ENCODE peak calls at places on chromosomes 12 and 14, in eight cellular contexts. H, L, E, I, W, M, C and B are unnamed samples.

GRCh38 chr14:74475678-74476077 is 17.4 kb downstream of the NPC2 start:
- DNase-seq in H (no peak), L (peak), E (no peak), I (no peak), W (no peak), M (no peak), C (peak), B (no peak)

GRCh38 chr12:52086944-52087835 is 7.7 kb downstream of the SMIM41 start:
- DNase-seq in H (no peak), L (no peak), E (no peak), I (no peak), W (no peak), M (no peak), C (no peak), B (no peak)

GRCh38 chr12:6372403-6373003 is 2.9 kb downstream of the SCNN1A start:
- DNase-seq in H (no peak), L (peak), E (no peak), I (no peak), W (no peak), M (no peak), C (peak), B (no peak)

GRCh38 chr12:54981796-54982195 is 2.8 kb downstream of the TESPA1 start:
- DNase-seq in H (no peak), L (no peak), E (no peak), I (no peak), W (no peak), M (no peak), C (no peak), B (no peak)

GRCh38 chr12:112236786-112237185 is 111.4 kb downstream of the TRAFD1 start:
- DNase-seq in H (no peak), L (no peak), E (no peak), I (no peak), W (no peak), M (no peak), C (no peak), B (no peak)

GRCh38 chr12:58066296-58066695 is 124.9 kb downstream of the ATP23 start:
- DNase-seq in H (no peak), L (peak), E (no peak), I (no peak), W (no peak), M (no peak), C (no peak), B (no peak)

GRCh38 chr12:53766881-53767280 is 15.1 kb upstream of the CISTR start:
- DNase-seq in H (no peak), L (no peak), E (no peak), I (no peak), W (no peak), M (no peak), C (peak), B (no peak)

GRCh38 chr12:92055877-92056276 is 89.8 kb downstream of the BTG1 start:
- DNase-seq in H (no peak), L (no peak), E (no peak), I (no peak), W (no peak), M (no peak), C (no peak), B (no peak)

GRCh38 chr14:54597795-54598443 is 31.0 kb downstream of the SAMD4A start:
- DNase-seq in H (no peak), L (peak), E (no peak), I (no peak), W (no peak), M (no peak), C (peak), B (no peak)

GRCh38 chr12:31324845-31325523 is 966 bp downstream of the SINHCAF start:
- DNase-seq in H (no peak), L (peak), E (peak), I (peak), W (peak), M (peak), C (peak), B (no peak)

GRCh38 chr12:9951026-9951652 is 19.0 kb upstream of the CLEC2A start:
- DNase-seq in H (no peak), L (no peak), E (no peak), I (no peak), W (no peak), M (peak), C (no peak), B (no peak)

GRCh38 chr14:54815016-54815415 is 87.6 kb downstream of the GCH1 start:
- DNase-seq in H (no peak), L (peak), E (no peak), I (no peak), W (no peak), M (no peak), C (peak), B (no peak)

GRCh38 chr14:94827711-94828505 is 58.0 kb upstream of the GSC start:
- DNase-seq in H (no peak), L (no peak), E (no peak), I (peak), W (no peak), M (no peak), C (no peak), B (peak)

GRCh38 chr12:32566663-32567634 is 112.2 kb upstream of the DNM1L start:
- DNase-seq in H (no peak), L (no peak), E (no peak), I (no peak), W (no peak), M (no peak), C (peak), B (no peak)

GRCh38 chr12:91355150-91356006 is 172.8 kb upstream of the DCN start:
- DNase-seq in H (peak), L (peak), E (peak), I (peak), W (peak), M (peak), C (peak), B (no peak)

GRCh38 chr12:122067966-122068365 is 10.6 kb upstream of the MLXIP start:
- DNase-seq in H (no peak), L (peak), E (no peak), I (peak), W (no peak), M (peak), C (peak), B (no peak)

GRCh38 chr12:116551619-116551951 is 7.6 kb upstream of the MAP1LC3B2 start:
- DNase-seq in H (no peak), L (no peak), E (no peak), I (no peak), W (no peak), M (no peak), C (no peak), B (no peak)

GRCh38 chr14:22339277-22339676 is 249.7 kb downstream of the DAD1 start:
- DNase-seq in H (no peak), L (peak), E (peak), I (peak), W (peak), M (peak), C (peak), B (no peak)

GRCh38 chr12:64890873-64891468 is 66.5 kb downstream of the TBC1D30 start:
- DNase-seq in H (no peak), L (peak), E (no peak), I (no peak), W (no peak), M (no peak), C (peak), B (no peak)

GRCh38 chr14:64970041-64970440 is 2.1 kb downstream of the RAB15 start:
- DNase-seq in H (no peak), L (no peak), E (no peak), I (no peak), W (no peak), M (no peak), C (no peak), B (no peak)

GRCh38 chr14:53510281-53510912 is 357.3 kb upstream of the DDHD1 start:
- DNase-seq in H (no peak), L (peak), E (no peak), I (no peak), W (no peak), M (no peak), C (no peak), B (no peak)

GRCh38 chr12:93079271-93079670 is 150.2 kb upstream of the EEA1 start:
- DNase-seq in H (no peak), L (no peak), E (no peak), I (no peak), W (no peak), M (no peak), C (no peak), B (no peak)

GRCh38 chr14:61444215-61444768 is 122.9 kb downstream of the PRKCH start:
- DNase-seq in H (no peak), L (no peak), E (no peak), I (no peak), W (no peak), M (peak), C (no peak), B (no peak)

GRCh38 chr12:121227294-121227693 is 17.4 kb downstream of the P2RX4 start:
- DNase-seq in H (no peak), L (no peak), E (no peak), I (no peak), W (no peak), M (peak), C (no peak), B (no peak)

GRCh38 chr12:27864521-27864920 is 84.5 kb upstream of the MANSC4 start:
- DNase-seq in H (no peak), L (no peak), E (no peak), I (no peak), W (no peak), M (no peak), C (peak), B (no peak)

GRCh38 chr12:30878034-30878433 is 48.5 kb upstream of the TSPAN11 start:
- DNase-seq in H (no peak), L (no peak), E (no peak), I (no peak), W (no peak), M (no peak), C (no peak), B (no peak)

GRCh38 chr12:107557026-107557425 is 128.6 kb upstream of the PWP1 start:
- DNase-seq in H (no peak), L (no peak), E (no peak), I (no peak), W (no peak), M (no peak), C (no peak), B (no peak)

GRCh38 chr14:91149462-91149861 is 35.6 kb downstream of the DGLUCY start:
- DNase-seq in H (no peak), L (peak), E (no peak), I (peak), W (no peak), M (no peak), C (peak), B (no peak)

GRCh38 chr12:106673151-106673550 is 90.3 kb downstream of the RFX4 start:
- DNase-seq in H (no peak), L (no peak), E (no peak), I (no peak), W (no peak), M (no peak), C (no peak), B (no peak)

DNA sequence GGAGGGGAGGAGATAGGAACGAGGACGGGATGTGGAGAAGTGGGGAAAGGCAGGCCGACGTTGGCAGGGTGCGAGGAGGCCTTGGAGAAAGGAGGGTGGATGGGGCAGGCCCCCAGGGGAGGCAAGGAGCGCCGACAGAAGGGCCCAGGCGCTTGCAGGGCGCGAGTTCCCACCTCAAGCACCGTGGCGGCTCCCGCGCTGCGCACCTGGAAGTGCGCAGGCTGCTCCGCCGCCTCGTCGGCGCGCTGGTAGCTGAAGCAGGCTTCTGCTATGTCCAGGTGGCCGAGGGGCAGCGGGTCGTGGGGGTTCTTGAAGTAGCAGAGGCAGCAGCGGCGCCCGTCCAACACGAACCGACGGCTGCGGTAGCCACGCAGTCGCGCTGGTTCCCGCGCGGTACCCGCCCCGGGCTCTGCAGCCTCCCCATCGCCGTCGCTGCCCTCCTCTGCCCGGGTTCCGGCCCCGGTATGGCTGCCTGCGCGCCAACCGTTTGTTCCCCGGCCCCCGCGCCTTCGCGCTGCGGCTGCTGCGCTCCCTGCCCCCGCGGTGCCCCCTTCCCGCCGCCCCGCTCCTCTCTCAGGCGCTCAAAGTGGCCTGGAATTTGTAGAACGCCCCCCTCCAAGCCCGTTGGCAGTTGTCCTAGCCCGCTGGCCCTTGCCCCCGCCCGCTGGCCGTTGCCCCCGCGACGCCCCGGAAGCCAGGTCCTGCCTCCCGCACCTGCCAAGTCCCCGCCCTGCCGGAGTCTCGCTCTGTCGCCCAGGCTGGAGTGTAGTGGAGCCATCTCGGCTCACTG is 1.1 kb upstream of the ACTR6 start:
- DNase-seq in H (peak), L (no peak), E (peak), I (peak), W (peak), M (peak), C (no peak), B (no peak)
- TF ChIP-seq CTCF in H (no peak), L (no peak), E (no peak), I (no peak), W (no peak), M (no peak), C (no peak), B (no peak)

GRCh38 chr12:123936956-123937706 is 35.5 kb downstream of the CCDC92 start:
- DNase-seq in H (no peak), L (no peak), E (no peak), I (no peak), W (no peak), M (no peak), C (no peak), B (no peak)

GRCh38 chr12:123937707-123938600 is 34.7 kb downstream of the CCDC92 start:
- DNase-seq in H (no peak), L (no peak), E (no peak), I (no peak), W (no peak), M (peak), C (peak), B (no peak)

GRCh38 chr12:123940627-123940966 is 32.0 kb downstream of the CCDC92 start:
- DNase-seq in H (no peak), L (no peak), E (no peak), I (no peak), W (no peak), M (no peak), C (no peak), B (no peak)

GRCh38 chr12:123939716-123940626 is 32.7 kb downstream of the CCDC92 start:
- DNase-seq in H (no peak), L (no peak), E (no peak), I (no peak), W (no peak), M (no peak), C (no peak), B (no peak)

GRCh38 chr12:123938679-123939480 is 33.8 kb downstream of the CCDC92 start:
- DNase-seq in H (peak), L (peak), E (no peak), I (no peak), W (no peak), M (no peak), C (no peak), B (no peak)
- TF ChIP-seq CTCF in H (peak), L (peak), E (no peak), I (no peak), W (no peak), M (peak), C (peak), B (peak)

DNA sequence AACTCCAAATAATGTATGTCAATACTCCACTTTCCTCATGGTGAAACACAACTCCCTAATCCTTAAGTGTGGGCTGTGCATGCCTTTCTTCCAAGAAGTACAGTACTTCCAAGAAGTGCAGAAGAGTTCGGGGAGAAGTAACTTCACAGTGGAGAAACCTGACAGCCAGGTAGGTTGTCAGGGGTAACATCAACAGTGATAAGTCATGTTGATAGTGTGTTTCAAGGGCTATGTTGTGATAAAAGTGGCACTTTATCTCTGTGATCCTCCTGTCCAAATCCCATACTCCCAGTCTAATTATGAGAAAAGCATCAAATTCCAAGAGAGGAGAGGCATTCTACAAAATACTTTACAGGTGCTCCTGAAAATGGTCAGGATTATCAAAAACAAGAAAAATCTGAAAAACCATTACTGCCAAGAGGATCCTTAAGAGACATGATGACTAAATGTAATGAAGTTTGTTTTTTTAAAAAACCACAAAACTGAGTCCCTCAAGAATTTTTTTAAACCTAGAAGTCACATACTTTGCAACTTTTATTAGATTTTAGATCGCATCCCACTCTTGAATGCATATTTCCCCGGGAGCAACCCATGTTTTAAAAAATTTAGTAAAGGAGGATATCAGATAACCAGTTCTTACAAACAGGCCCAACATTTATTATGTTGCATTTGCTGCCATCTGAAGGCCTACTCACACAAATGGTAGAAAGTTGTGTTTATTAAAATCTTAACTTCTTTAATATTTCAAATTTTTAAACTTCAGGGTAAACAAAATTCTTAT is 44.5 kb upstream of the CCT2 start:
- DNase-seq in H (no peak), L (peak), E (no peak), I (no peak), W (no peak), M (no peak), C (peak), B (no peak)
- TF ChIP-seq CTCF in H (no peak), L (no peak), E (no peak), I (no peak), W (no peak), M (no peak), C (peak), B (peak)

DNA sequence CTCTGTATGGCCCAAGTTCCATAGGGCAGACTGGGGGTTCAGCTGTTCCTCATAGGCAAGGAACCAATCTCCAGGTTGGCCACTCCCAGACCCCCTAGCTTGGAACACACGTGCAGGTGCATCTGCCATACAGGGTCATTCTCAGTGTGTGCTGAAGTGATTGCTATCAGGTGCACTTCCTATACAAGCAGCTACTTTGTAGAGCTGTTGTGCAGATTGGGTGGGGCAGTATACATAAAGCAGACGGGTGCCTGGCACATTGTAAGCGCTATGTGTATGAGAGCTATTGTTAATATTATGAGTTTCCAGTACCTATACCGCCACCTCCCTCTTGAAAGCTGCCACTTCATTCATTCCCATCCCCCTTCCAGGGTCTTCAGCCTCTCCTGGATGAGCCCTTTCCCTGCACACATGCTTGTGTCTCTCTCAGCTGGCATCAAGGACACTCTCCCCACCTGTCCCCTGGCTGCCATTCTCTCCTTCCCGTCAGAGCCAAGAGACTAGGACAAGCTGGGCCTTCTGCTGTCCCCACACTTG is 17.2 kb downstream of the IRF2BPL start:
- DNase-seq in H (no peak), L (no peak), E (no peak), I (no peak), W (no peak), M (no peak), C (no peak), B (no peak)
- TF ChIP-seq CTCF in H (peak), L (no peak), E (no peak), I (no peak), W (no peak), M (no peak), C (no peak), B (no peak)

GRCh38 chr12:26275313-26276257 is 80.2 kb downstream of the SSPN start:
- DNase-seq in H (no peak), L (peak), E (no peak), I (no peak), W (no peak), M (no peak), C (no peak), B (no peak)

GRCh38 chr12:26271889-26272492 is 76.6 kb downstream of the SSPN start:
- DNase-seq in H (no peak), L (peak), E (peak), I (peak), W (peak), M (peak), C (peak), B (no peak)

GRCh38 chr12:26276709-26277108 is 81.3 kb downstream of the SSPN start:
- DNase-seq in H (no peak), L (peak), E (no peak), I (no peak), W (no peak), M (no peak), C (no peak), B (no peak)

GRCh38 chr12:26273811-26274210 is 78.4 kb downstream of the SSPN start:
- DNase-seq in H (no peak), L (no peak), E (no peak), I (peak), W (no peak), M (no peak), C (no peak), B (no peak)

DNA sequence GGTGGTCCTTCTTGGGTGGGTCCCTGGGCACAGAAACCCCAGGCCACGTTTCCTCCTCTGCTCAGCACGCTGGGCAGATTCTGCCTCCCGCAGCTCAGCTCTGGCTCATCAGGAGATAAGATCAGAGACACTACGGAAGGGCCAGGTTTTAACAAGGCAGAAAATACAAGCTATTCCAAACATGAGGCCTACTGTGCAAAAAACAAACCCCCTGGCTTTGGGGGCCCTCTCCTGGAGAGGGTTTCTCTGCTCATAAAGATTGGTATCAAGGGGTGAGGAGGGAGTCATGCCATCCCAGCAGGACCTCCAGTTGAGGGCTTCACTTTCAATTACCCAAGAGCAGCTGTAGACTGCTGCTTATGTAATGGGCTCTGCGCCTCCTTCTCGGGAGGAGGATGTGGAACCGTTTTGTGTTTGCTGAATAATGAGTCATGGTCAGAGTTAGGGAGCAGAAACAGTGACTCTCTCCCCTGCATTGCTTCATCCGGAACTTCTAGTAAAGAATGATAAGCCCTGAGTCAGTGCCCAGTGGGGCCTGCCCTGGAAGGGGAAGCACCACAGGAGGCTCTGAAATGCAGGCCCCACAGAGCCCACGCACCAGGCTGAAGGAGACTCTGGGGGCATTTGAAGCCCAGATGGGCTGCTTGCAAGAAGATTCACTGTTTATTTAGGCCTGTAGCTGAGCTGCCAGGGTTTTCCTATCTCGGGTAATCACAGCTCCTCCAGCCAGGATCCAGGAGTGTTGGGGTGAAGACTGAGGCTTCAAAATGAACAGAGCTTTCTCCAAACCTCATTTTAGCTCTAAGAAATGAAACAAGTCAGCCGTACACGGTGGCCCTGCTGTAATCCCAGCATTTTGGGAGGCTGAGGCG is 79.3 kb downstream of the SSPN start:
- DNase-seq in H (peak), L (peak), E (peak), I (peak), W (peak), M (peak), C (peak), B (no peak)
- TF ChIP-seq CTCF in H (no peak), L (peak), E (no peak), I (no peak), W (no peak), M (no peak), C (peak), B (peak)

GRCh38 chr14:104094056-104094708 is 8.7 kb downstream of the ASPG start:
- DNase-seq in H (no peak), L (no peak), E (peak), I (no peak), W (no peak), M (no peak), C (no peak), B (peak)
- TF ChIP-seq CTCF in H (no peak), L (no peak), E (no peak), I (no peak), W (no peak), M (no peak), C (no peak), B (no peak)